ENCODE peak calls at places on chromosomes 4 and X, in six cellular contexts. F is GM23338, O is pancreas, L is iPS DF 6.9, Y is astrocyte, K is psoas muscle. T is an unnamed sample. For H3K36me3, the result is how much of the 10 kb centered on the place peaks cover.

GRCh38 chrX:21933077-21933476 is 7.4 kb upstream of the SMS start:
- DNase-seq in F (peak), O (no peak), L (no peak), Y (no peak), K (no peak), T (no peak)

GRCh38 chr4:115128037-115128436 is 14.6 kb upstream of the NDST4 start:
- DNase-seq in F (no peak), O (no peak), L (no peak), Y (peak), K (no peak), T (no peak)

GRCh38 chr4:15197005-15197404 is 194.7 kb downstream of the CPEB2 start:
- DNase-seq in F (peak), O (no peak), L (no peak), Y (peak), K (no peak), T (no peak)

GRCh38 chr4:38829237-38829636 is 24.6 kb upstream of the TLR1 start:
- DNase-seq in F (no peak), O (no peak), L (no peak), Y (no peak), K (no peak), T (no peak)

GRCh38 chr4:45554423-45554822 is 569.4 kb downstream of the GABRG1 start:
- DNase-seq in F (no peak), O (no peak), L (no peak), Y (no peak), K (no peak), T (no peak)

GRCh38 chr4:110411599-110412011 is 64.3 kb upstream of the ENPEP start:
- DNase-seq in F (peak), O (no peak), L (peak), Y (no peak), K (no peak), T (no peak)

GRCh38 chr4:144646523-144647094 is 653 bp downstream of the HHIP start:
- DNase-seq in F (peak), O (no peak), L (no peak), Y (no peak), K (no peak), T (no peak)

GRCh38 chr4:151489462-151490203 is 80.7 kb downstream of the FHIP1A start:
- DNase-seq in F (peak), O (no peak), L (peak), Y (no peak), K (no peak), T (no peak)

GRCh38 chrX:108025954-108026616 is 18.8 kb upstream of the VSIG1 start:
- DNase-seq in F (no peak), O (no peak), L (no peak), Y (no peak), K (no peak), T (no peak)

GRCh38 chrX:118228041-118228440 is 111.4 kb upstream of the KLHL13 start:
- DNase-seq in F (no peak), O (no peak), L (no peak), Y (peak), K (no peak), T (no peak)

GRCh38 chrX:139091878-139092277 is 380.4 kb upstream of the FGF13 start:
- DNase-seq in F (no peak), O (no peak), L (no peak), Y (no peak), K (no peak), T (no peak)

GRCh38 chrX:129781134-129782014 is 1.6 kb downstream of the SASH3 start:
- DNase-seq in F (no peak), O (no peak), L (no peak), Y (no peak), K (peak), T (peak)

GRCh38 chrX:46588263-46588662 is 14.7 kb downstream of the CHST7 start:
- DNase-seq in F (peak), O (no peak), L (no peak), Y (peak), K (peak), T (no peak)

GRCh38 chr4:16667464-16667863 is 231.0 kb downstream of the LDB2 start:
- DNase-seq in F (no peak), O (no peak), L (no peak), Y (peak), K (no peak), T (no peak)

GRCh38 chr4:80788798-80789197 is 241.7 kb upstream of the BMP3 start:
- DNase-seq in F (no peak), O (no peak), L (no peak), Y (peak), K (no peak), T (no peak)

GRCh38 chrX:1442724-1443367 is 9.9 kb downstream of the ASMTL start:
- DNase-seq in F (no peak), O (peak), L (no peak), Y (no peak), K (no peak), T (no peak)

GRCh38 chr4:109821186-109821585 is 5.6 kb downstream of the GAR1 start:
- DNase-seq in F (no peak), O (no peak), L (no peak), Y (no peak), K (no peak), T (no peak)

GRCh38 chr4:121711263-121712000 is 14.7 kb upstream of the ANXA5 start:
- DNase-seq in F (peak), O (peak), L (peak), Y (peak), K (peak), T (no peak)

GRCh38 chr4:168765726-168766125 is 244.3 kb downstream of the CBR4 start:
- DNase-seq in F (no peak), O (no peak), L (no peak), Y (peak), K (no peak), T (no peak)

GRCh38 chrX:129523076-129524055 is at the start of gene SMARCA1:
- DNase-seq in F (peak), O (peak), L (no peak), Y (peak), K (peak), T (no peak)

GRCh38 chr4:108072300-108072699 is 82.6 kb downstream of the HADH start:
- DNase-seq in F (no peak), O (no peak), L (no peak), Y (no peak), K (no peak), T (peak)

GRCh38 chr4:2341911-2342652 is 76.4 kb downstream of the ZFYVE28 start:
- DNase-seq in F (no peak), O (no peak), L (no peak), Y (no peak), K (no peak), T (no peak)

GRCh38 chr4:85419103-85419502 is 55.8 kb upstream of the ARHGAP24 start:
- DNase-seq in F (no peak), O (no peak), L (no peak), Y (peak), K (no peak), T (no peak)

GRCh38 chr4:55173580-55173979 is 48.2 kb upstream of the KDR start:
- DNase-seq in F (no peak), O (no peak), L (no peak), Y (peak), K (no peak), T (no peak)

GRCh38 chr4:153131478-153132069 is 72.7 kb upstream of the TRIM2 start:
- DNase-seq in F (peak), O (no peak), L (no peak), Y (no peak), K (no peak), T (no peak)

GRCh38 chr4:7007944-7008343 is 35.2 kb upstream of the TADA2B start:
- DNase-seq in F (peak), O (no peak), L (no peak), Y (no peak), K (no peak), T (no peak)
- H3K36me3 ChIP-seq in F (under half), O (under half), L (under half), Y (under half), K (under half), T (under half)

DNA sequence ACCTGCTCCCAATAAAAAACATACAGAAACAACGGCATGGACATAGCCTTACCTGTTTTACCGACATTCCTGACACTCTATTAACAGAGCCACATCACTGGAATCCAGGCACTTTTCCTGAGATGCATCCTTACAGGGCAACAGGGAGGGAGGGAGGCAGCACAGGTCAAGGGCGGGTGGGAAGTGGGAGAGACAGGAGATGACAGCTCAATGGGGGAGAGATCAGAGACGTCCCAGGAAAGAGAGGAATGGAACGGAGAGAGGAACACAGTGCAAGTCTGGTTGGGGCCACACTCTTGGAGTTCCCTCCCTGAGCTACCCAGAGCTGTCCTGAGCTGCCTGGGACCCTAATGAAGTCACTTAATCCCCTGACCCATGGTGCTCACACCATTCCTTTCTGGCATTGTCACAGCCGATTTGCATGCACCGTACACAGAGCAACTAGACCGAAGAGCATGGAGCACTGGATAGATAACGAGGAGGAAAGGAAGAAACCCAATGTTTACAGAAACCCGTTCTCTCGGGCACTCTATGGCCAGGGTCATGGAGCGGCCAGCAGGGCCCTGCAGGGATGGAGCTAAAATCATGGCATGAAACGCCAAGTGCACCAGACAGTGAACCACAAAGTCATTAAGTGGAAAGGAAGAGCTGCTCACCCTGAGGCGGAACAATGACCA is 93.1 kb downstream of the NSUN7 start:
- DNase-seq in F (no peak), O (no peak), L (no peak), Y (no peak), K (no peak), T (no peak)
- H3K4me3 ChIP-seq in F (no peak), O (no peak), L (no peak), Y (no peak), K (no peak), T (no peak)

GRCh38 chr4:75495489-75495888 is 18.7 kb downstream of the RCHY1 start:
- DNase-seq in F (no peak), O (no peak), L (no peak), Y (no peak), K (no peak), T (no peak)

GRCh38 chr4:75484195-75484594 is 30.0 kb downstream of the RCHY1 start:
- DNase-seq in F (no peak), O (no peak), L (no peak), Y (no peak), K (no peak), T (no peak)

GRCh38 chr4:75494563-75494962 is 19.6 kb downstream of the RCHY1 start:
- DNase-seq in F (no peak), O (no peak), L (no peak), Y (peak), K (no peak), T (no peak)

GRCh38 chr4:75490155-75490554 is 24.0 kb downstream of the RCHY1 start:
- DNase-seq in F (peak), O (no peak), L (no peak), Y (no peak), K (no peak), T (no peak)
- H3K36me3 ChIP-seq in F (under half), O (under half), L (under half), Y (under half), K (under half), T (under half)

DNA sequence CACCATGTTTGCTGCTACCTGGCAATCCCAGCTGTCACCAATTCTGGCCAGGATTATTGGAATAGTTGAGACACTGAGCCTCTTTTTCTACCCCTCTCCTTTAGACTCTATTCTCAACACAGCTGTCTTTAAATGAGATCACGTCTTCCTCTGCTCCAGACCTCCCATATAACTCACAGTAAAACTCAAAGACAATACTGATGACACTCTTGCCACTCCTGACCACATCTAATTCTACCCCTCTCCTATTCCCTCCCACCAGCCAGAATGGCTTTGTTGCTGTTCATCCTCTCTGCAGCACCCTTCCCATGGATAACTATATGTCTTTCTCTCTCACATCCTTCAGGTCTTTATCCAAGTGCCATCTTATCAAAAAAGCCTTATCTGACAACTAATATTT is 188.6 kb upstream of the IL15 start:
- DNase-seq in F (no peak), O (no peak), L (no peak), Y (no peak), K (no peak), T (no peak)
- H3K4me3 ChIP-seq in F (no peak), O (no peak), L (no peak), Y (no peak), K (no peak), T (no peak)

DNA sequence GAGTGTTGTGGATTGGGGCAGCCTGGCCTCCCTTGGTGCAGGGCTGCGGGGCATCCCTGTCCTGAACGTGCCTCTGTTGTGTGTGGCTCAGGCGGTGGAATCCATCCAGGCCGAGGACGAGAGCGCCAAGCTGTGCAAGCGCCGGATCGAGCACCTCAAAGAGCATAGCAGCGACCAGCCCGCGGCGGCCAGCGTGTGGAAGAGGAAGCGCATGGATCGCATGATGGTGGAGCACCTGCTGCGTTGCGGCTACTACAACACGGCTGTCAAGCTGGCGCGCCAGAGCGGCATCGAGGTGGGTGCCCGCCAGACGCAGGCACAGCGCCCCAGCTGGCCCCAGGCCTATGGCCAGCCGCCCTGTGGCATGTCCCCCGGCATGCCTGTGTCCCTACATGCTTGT is 25.6 kb downstream of the MAEA start:
- DNase-seq in F (no peak), O (no peak), L (no peak), Y (no peak), K (no peak), T (peak)
- H3K36me3 ChIP-seq in F (under half), O (under half), L (under half), Y (under half), K (under half), T (under half)

GRCh38 chr4:71689822-71690221 is 94.1 kb downstream of the GC start:
- DNase-seq in F (no peak), O (no peak), L (no peak), Y (peak), K (no peak), T (no peak)

GRCh38 chr4:71685975-71686374 is 97.9 kb downstream of the GC start:
- DNase-seq in F (no peak), O (no peak), L (no peak), Y (no peak), K (no peak), T (no peak)

GRCh38 chr4:71691416-71692073 is 92.3 kb downstream of the GC start:
- DNase-seq in F (no peak), O (no peak), L (no peak), Y (no peak), K (no peak), T (no peak)

GRCh38 chr4:71683309-71683708 is 100.6 kb downstream of the GC start:
- DNase-seq in F (no peak), O (no peak), L (no peak), Y (no peak), K (no peak), T (no peak)

GRCh38 chr4:71687057-71687456 is 96.8 kb downstream of the GC start:
- DNase-seq in F (no peak), O (no peak), L (no peak), Y (peak), K (no peak), T (no peak)
- H3K4me3 ChIP-seq in F (no peak), O (no peak), L (no peak), Y (no peak), K (no peak), T (no peak)

GRCh38 chr4:25029479-25030282 is 1.1 kb downstream of the LGI2 start:
- DNase-seq in F (peak), O (no peak), L (no peak), Y (no peak), K (no peak), T (no peak)
- H3K36me3 ChIP-seq in F (under half), O (under half), L (under half), Y (under half), K (under half), T (under half)